ENCODE peak calls at places on chromosomes 5 and 9, in eight cellular contexts. One of them, this sample, is unnamed.

GRCh38 chr5:142296914-142297417 is 27.9 kb downstream of the SPRY4 start:
- DNase-seq in foreskin fibroblast: peak
- DNase-seq in activated naive CD4-positive, alpha-beta T cell treated with Interleukin-2 at 50 U/mL for 16 hours: no peak
- DNase-seq in Kasumi-1: no peak
- DNase-seq in EL: peak
- DNase-seq in KBM-7: no peak
- DNase-seq in stimulated activated CD8-positive, alpha-beta memory T cell treated with anti-CD3 and anti-CD28 coated beads, Interleukin-4, amount 100 ng/mL, for 4 hours: no peak
- DNase-seq in posterior cingulate gyrus: no peak
- DNase-seq in this sample: peak

GRCh38 chr9:135955981-135956797 is 5.0 kb downstream of the UBAC1 start:
- DNase-seq in Kasumi-1: no peak
- DNase-seq in posterior cingulate gyrus: no peak
- DNase-seq in stimulated activated CD8-positive, alpha-beta memory T cell treated with anti-CD3 and anti-CD28 coated beads, Interleukin-4, amount 100 ng/mL, for 4 hours: no peak
- DNase-seq in foreskin fibroblast: no peak
- DNase-seq in KBM-7: no peak
- DNase-seq in activated naive CD4-positive, alpha-beta T cell treated with Interleukin-2 at 50 U/mL for 16 hours: no peak
- DNase-seq in EL: no peak
- DNase-seq in this sample: no peak

GRCh38 chr5:126138475-126139005 is 284.7 kb upstream of the GRAMD2B start:
- DNase-seq in EL: peak
- DNase-seq in Kasumi-1: no peak
- DNase-seq in posterior cingulate gyrus: no peak
- DNase-seq in KBM-7: no peak
- DNase-seq in activated naive CD4-positive, alpha-beta T cell treated with Interleukin-2 at 50 U/mL for 16 hours: no peak
- DNase-seq in stimulated activated CD8-positive, alpha-beta memory T cell treated with anti-CD3 and anti-CD28 coated beads, Interleukin-4, amount 100 ng/mL, for 4 hours: no peak
- DNase-seq in foreskin fibroblast: peak
- DNase-seq in this sample: peak

GRCh38 chr5:28165116-28165515 is 1126.7 kb upstream of the CDH9 start:
- DNase-seq in foreskin fibroblast: peak
- DNase-seq in stimulated activated CD8-positive, alpha-beta memory T cell treated with anti-CD3 and anti-CD28 coated beads, Interleukin-4, amount 100 ng/mL, for 4 hours: no peak
- DNase-seq in posterior cingulate gyrus: no peak
- DNase-seq in Kasumi-1: no peak
- DNase-seq in activated naive CD4-positive, alpha-beta T cell treated with Interleukin-2 at 50 U/mL for 16 hours: no peak
- DNase-seq in EL: no peak
- DNase-seq in KBM-7: no peak
- DNase-seq in this sample: peak

GRCh38 chr9:106218427-106218826 is 524.1 kb downstream of the TMEM38B start:
- DNase-seq in Kasumi-1: no peak
- DNase-seq in activated naive CD4-positive, alpha-beta T cell treated with Interleukin-2 at 50 U/mL for 16 hours: no peak
- DNase-seq in EL: no peak
- DNase-seq in posterior cingulate gyrus: no peak
- DNase-seq in foreskin fibroblast: no peak
- DNase-seq in KBM-7: no peak
- DNase-seq in stimulated activated CD8-positive, alpha-beta memory T cell treated with anti-CD3 and anti-CD28 coated beads, Interleukin-4, amount 100 ng/mL, for 4 hours: no peak
- DNase-seq in this sample: no peak

GRCh38 chr5:115377468-115378217 is 81.2 kb upstream of the CCDC112 start:
- DNase-seq in KBM-7: peak
- DNase-seq in stimulated activated CD8-positive, alpha-beta memory T cell treated with anti-CD3 and anti-CD28 coated beads, Interleukin-4, amount 100 ng/mL, for 4 hours: no peak
- DNase-seq in foreskin fibroblast: peak
- DNase-seq in EL: peak
- DNase-seq in posterior cingulate gyrus: no peak
- DNase-seq in Kasumi-1: no peak
- DNase-seq in activated naive CD4-positive, alpha-beta T cell treated with Interleukin-2 at 50 U/mL for 16 hours: no peak
- DNase-seq in this sample: peak

GRCh38 chr5:19927919-19928318 is 60.1 kb downstream of the CDH18 start:
- DNase-seq in activated naive CD4-positive, alpha-beta T cell treated with Interleukin-2 at 50 U/mL for 16 hours: no peak
- DNase-seq in Kasumi-1: no peak
- DNase-seq in foreskin fibroblast: peak
- DNase-seq in KBM-7: no peak
- DNase-seq in stimulated activated CD8-positive, alpha-beta memory T cell treated with anti-CD3 and anti-CD28 coated beads, Interleukin-4, amount 100 ng/mL, for 4 hours: no peak
- DNase-seq in posterior cingulate gyrus: no peak
- DNase-seq in EL: no peak
- DNase-seq in this sample: peak

GRCh38 chr5:140221697-140222223 is 46.8 kb downstream of the CYSTM1 start:
- DNase-seq in Kasumi-1: no peak
- DNase-seq in foreskin fibroblast: peak
- DNase-seq in EL: peak
- DNase-seq in posterior cingulate gyrus: no peak
- DNase-seq in stimulated activated CD8-positive, alpha-beta memory T cell treated with anti-CD3 and anti-CD28 coated beads, Interleukin-4, amount 100 ng/mL, for 4 hours: no peak
- DNase-seq in activated naive CD4-positive, alpha-beta T cell treated with Interleukin-2 at 50 U/mL for 16 hours: no peak
- DNase-seq in KBM-7: no peak
- DNase-seq in this sample: peak

GRCh38 chr5:132953710-132954109 is 9.7 kb downstream of the AFF4 start:
- DNase-seq in posterior cingulate gyrus: no peak
- DNase-seq in EL: no peak
- DNase-seq in foreskin fibroblast: no peak
- DNase-seq in Kasumi-1: no peak
- DNase-seq in KBM-7: peak
- DNase-seq in activated naive CD4-positive, alpha-beta T cell treated with Interleukin-2 at 50 U/mL for 16 hours: no peak
- DNase-seq in stimulated activated CD8-positive, alpha-beta memory T cell treated with anti-CD3 and anti-CD28 coated beads, Interleukin-4, amount 100 ng/mL, for 4 hours: no peak
- DNase-seq in this sample: no peak

GRCh38 chr5:73740274-73740790 is 114.3 kb downstream of the ARHGEF28 start:
- DNase-seq in KBM-7: no peak
- DNase-seq in stimulated activated CD8-positive, alpha-beta memory T cell treated with anti-CD3 and anti-CD28 coated beads, Interleukin-4, amount 100 ng/mL, for 4 hours: no peak
- DNase-seq in Kasumi-1: no peak
- DNase-seq in foreskin fibroblast: no peak
- DNase-seq in EL: no peak
- DNase-seq in activated naive CD4-positive, alpha-beta T cell treated with Interleukin-2 at 50 U/mL for 16 hours: no peak
- DNase-seq in posterior cingulate gyrus: no peak
- DNase-seq in this sample: no peak

GRCh38 chr5:122076023-122076422 is 2.0 kb downstream of the LOX start:
- DNase-seq in activated naive CD4-positive, alpha-beta T cell treated with Interleukin-2 at 50 U/mL for 16 hours: no peak
- DNase-seq in foreskin fibroblast: peak
- DNase-seq in KBM-7: no peak
- DNase-seq in EL: peak
- DNase-seq in Kasumi-1: no peak
- DNase-seq in stimulated activated CD8-positive, alpha-beta memory T cell treated with anti-CD3 and anti-CD28 coated beads, Interleukin-4, amount 100 ng/mL, for 4 hours: no peak
- DNase-seq in posterior cingulate gyrus: no peak
- DNase-seq in this sample: peak

GRCh38 chr5:78509884-78510769 is 138.4 kb downstream of the LHFPL2 start:
- DNase-seq in Kasumi-1: peak
- DNase-seq in foreskin fibroblast: peak
- DNase-seq in KBM-7: peak
- DNase-seq in activated naive CD4-positive, alpha-beta T cell treated with Interleukin-2 at 50 U/mL for 16 hours: peak
- DNase-seq in posterior cingulate gyrus: peak
- DNase-seq in stimulated activated CD8-positive, alpha-beta memory T cell treated with anti-CD3 and anti-CD28 coated beads, Interleukin-4, amount 100 ng/mL, for 4 hours: no peak
- DNase-seq in EL: peak
- DNase-seq in this sample: no peak

GRCh38 chr5:168734657-168735344 is 155.6 kb upstream of the PANK3 start:
- DNase-seq in KBM-7: no peak
- DNase-seq in Kasumi-1: no peak
- DNase-seq in foreskin fibroblast: peak
- DNase-seq in activated naive CD4-positive, alpha-beta T cell treated with Interleukin-2 at 50 U/mL for 16 hours: no peak
- DNase-seq in stimulated activated CD8-positive, alpha-beta memory T cell treated with anti-CD3 and anti-CD28 coated beads, Interleukin-4, amount 100 ng/mL, for 4 hours: no peak
- DNase-seq in EL: no peak
- DNase-seq in posterior cingulate gyrus: no peak
- DNase-seq in this sample: no peak

GRCh38 chr5:83473344-83474169 is 2.0 kb downstream of the VCAN start:
- DNase-seq in stimulated activated CD8-positive, alpha-beta memory T cell treated with anti-CD3 and anti-CD28 coated beads, Interleukin-4, amount 100 ng/mL, for 4 hours: peak
- DNase-seq in Kasumi-1: peak
- DNase-seq in posterior cingulate gyrus: peak
- DNase-seq in KBM-7: peak
- DNase-seq in foreskin fibroblast: peak
- DNase-seq in activated naive CD4-positive, alpha-beta T cell treated with Interleukin-2 at 50 U/mL for 16 hours: peak
- DNase-seq in EL: peak
- DNase-seq in this sample: peak

GRCh38 chr9:84062538-84062937 is 81.9 kb downstream of the RMI1 start:
- DNase-seq in foreskin fibroblast: no peak
- DNase-seq in Kasumi-1: no peak
- DNase-seq in KBM-7: no peak
- DNase-seq in EL: no peak
- DNase-seq in posterior cingulate gyrus: no peak
- DNase-seq in stimulated activated CD8-positive, alpha-beta memory T cell treated with anti-CD3 and anti-CD28 coated beads, Interleukin-4, amount 100 ng/mL, for 4 hours: no peak
- DNase-seq in activated naive CD4-positive, alpha-beta T cell treated with Interleukin-2 at 50 U/mL for 16 hours: no peak
- DNase-seq in this sample: no peak

GRCh38 chr5:54621742-54622141 is 104.2 kb downstream of the SNX18 start:
- DNase-seq in Kasumi-1: no peak
- DNase-seq in EL: no peak
- DNase-seq in stimulated activated CD8-positive, alpha-beta memory T cell treated with anti-CD3 and anti-CD28 coated beads, Interleukin-4, amount 100 ng/mL, for 4 hours: no peak
- DNase-seq in activated naive CD4-positive, alpha-beta T cell treated with Interleukin-2 at 50 U/mL for 16 hours: no peak
- DNase-seq in KBM-7: no peak
- DNase-seq in posterior cingulate gyrus: no peak
- DNase-seq in foreskin fibroblast: no peak
- DNase-seq in this sample: no peak

GRCh38 chr5:72511371-72512178 is 4.4 kb upstream of the ZNF366 start:
- DNase-seq in posterior cingulate gyrus: no peak
- DNase-seq in stimulated activated CD8-positive, alpha-beta memory T cell treated with anti-CD3 and anti-CD28 coated beads, Interleukin-4, amount 100 ng/mL, for 4 hours: no peak
- DNase-seq in EL: peak
- DNase-seq in KBM-7: no peak
- DNase-seq in foreskin fibroblast: peak
- DNase-seq in activated naive CD4-positive, alpha-beta T cell treated with Interleukin-2 at 50 U/mL for 16 hours: no peak
- DNase-seq in Kasumi-1: no peak
- DNase-seq in this sample: peak

GRCh38 chr5:65102501-65102825 is 333.7 kb downstream of the CWC27 start:
- DNase-seq in KBM-7: no peak
- DNase-seq in activated naive CD4-positive, alpha-beta T cell treated with Interleukin-2 at 50 U/mL for 16 hours: no peak
- DNase-seq in Kasumi-1: no peak
- DNase-seq in foreskin fibroblast: no peak
- DNase-seq in posterior cingulate gyrus: no peak
- DNase-seq in stimulated activated CD8-positive, alpha-beta memory T cell treated with anti-CD3 and anti-CD28 coated beads, Interleukin-4, amount 100 ng/mL, for 4 hours: no peak
- DNase-seq in EL: no peak
- DNase-seq in this sample: peak

GRCh38 chr5:32534056-32534455 is 51.3 kb upstream of the SUB1 start:
- DNase-seq in activated naive CD4-positive, alpha-beta T cell treated with Interleukin-2 at 50 U/mL for 16 hours: no peak
- DNase-seq in foreskin fibroblast: no peak
- DNase-seq in Kasumi-1: no peak
- DNase-seq in KBM-7: no peak
- DNase-seq in stimulated activated CD8-positive, alpha-beta memory T cell treated with anti-CD3 and anti-CD28 coated beads, Interleukin-4, amount 100 ng/mL, for 4 hours: no peak
- DNase-seq in EL: no peak
- DNase-seq in posterior cingulate gyrus: no peak
- DNase-seq in this sample: no peak

GRCh38 chr9:133342570-133342969 is 5.4 kb downstream of the MED22 start:
- DNase-seq in EL: no peak
- DNase-seq in activated naive CD4-positive, alpha-beta T cell treated with Interleukin-2 at 50 U/mL for 16 hours: no peak
- DNase-seq in KBM-7: no peak
- DNase-seq in foreskin fibroblast: no peak
- DNase-seq in Kasumi-1: no peak
- DNase-seq in stimulated activated CD8-positive, alpha-beta memory T cell treated with anti-CD3 and anti-CD28 coated beads, Interleukin-4, amount 100 ng/mL, for 4 hours: no peak
- DNase-seq in posterior cingulate gyrus: no peak
- DNase-seq in this sample: no peak

GRCh38 chr5:61277190-61277589 is 54.9 kb upstream of the ZSWIM6 start:
- DNase-seq in posterior cingulate gyrus: no peak
- DNase-seq in stimulated activated CD8-positive, alpha-beta memory T cell treated with anti-CD3 and anti-CD28 coated beads, Interleukin-4, amount 100 ng/mL, for 4 hours: no peak
- DNase-seq in EL: peak
- DNase-seq in foreskin fibroblast: peak
- DNase-seq in Kasumi-1: peak
- DNase-seq in KBM-7: peak
- DNase-seq in activated naive CD4-positive, alpha-beta T cell treated with Interleukin-2 at 50 U/mL for 16 hours: no peak
- DNase-seq in this sample: no peak

GRCh38 chr5:130222638-130223037 is 318.4 kb downstream of the CHSY3 start:
- DNase-seq in posterior cingulate gyrus: no peak
- DNase-seq in EL: no peak
- DNase-seq in stimulated activated CD8-positive, alpha-beta memory T cell treated with anti-CD3 and anti-CD28 coated beads, Interleukin-4, amount 100 ng/mL, for 4 hours: no peak
- DNase-seq in Kasumi-1: no peak
- DNase-seq in foreskin fibroblast: no peak
- DNase-seq in activated naive CD4-positive, alpha-beta T cell treated with Interleukin-2 at 50 U/mL for 16 hours: no peak
- DNase-seq in KBM-7: no peak
- DNase-seq in this sample: peak

GRCh38 chr5:102481044-102481715 is 17.6 kb downstream of the SLCO6A1 start:
- DNase-seq in stimulated activated CD8-positive, alpha-beta memory T cell treated with anti-CD3 and anti-CD28 coated beads, Interleukin-4, amount 100 ng/mL, for 4 hours: no peak
- DNase-seq in activated naive CD4-positive, alpha-beta T cell treated with Interleukin-2 at 50 U/mL for 16 hours: no peak
- DNase-seq in KBM-7: peak
- DNase-seq in foreskin fibroblast: no peak
- DNase-seq in EL: peak
- DNase-seq in posterior cingulate gyrus: no peak
- DNase-seq in Kasumi-1: peak
- DNase-seq in this sample: peak